ENCODE peak calls at places on chromosomes 16 and 17, in four cellular contexts. One of them, this sample, is unnamed.

GRCh38 chr16:72085002-72085401 is 8.4 kb downstream of the TXNL4B start:
- DNase-seq in AG08395: no peak
- DNase-seq in cardiac muscle cell: no peak
- DNase-seq in cardiac fibroblast: no peak
- DNase-seq in this sample: no peak

GRCh38 chr17:50043290-50044148 is 12.4 kb upstream of the ITGA3 start:
- DNase-seq in AG08395: no peak
- DNase-seq in cardiac muscle cell: no peak
- DNase-seq in cardiac fibroblast: peak; percentile 48
- DNase-seq in this sample: no peak

GRCh38 chr16:75376475-75376907 is 56.8 kb downstream of the CFDP1 start:
- DNase-seq in AG08395: no peak
- DNase-seq in cardiac muscle cell: no peak
- DNase-seq in cardiac fibroblast: no peak
- DNase-seq in this sample: no peak

GRCh38 chr17:59783221-59784016 is 76.0 kb downstream of the VMP1 start:
- DNase-seq in AG08395: peak; percentile 28
- DNase-seq in cardiac muscle cell: no peak
- DNase-seq in cardiac fibroblast: peak; percentile 82
- DNase-seq in this sample: no peak

GRCh38 chr16:86798247-86799041 is 220.1 kb downstream of the FOXL1 start:
- DNase-seq in AG08395: no peak
- DNase-seq in cardiac muscle cell: no peak
- DNase-seq in cardiac fibroblast: peak; percentile 4
- DNase-seq in this sample: no peak

GRCh38 chr16:14369734-14370598 is 260.1 kb downstream of the PARN start:
- DNase-seq in AG08395: peak; percentile 56
- DNase-seq in cardiac muscle cell: no peak
- DNase-seq in cardiac fibroblast: peak; percentile 31
- DNase-seq in this sample: no peak

GRCh38 chr17:75521951-75522727 is 3.4 kb upstream of the LLGL2 start:
- DNase-seq in AG08395: no peak
- DNase-seq in cardiac muscle cell: no peak
- DNase-seq in cardiac fibroblast: peak; percentile 22
- DNase-seq in this sample: no peak

GRCh38 chr17:60229189-60229802 is 79.5 kb downstream of the CA4 start:
- DNase-seq in AG08395: no peak
- DNase-seq in cardiac muscle cell: no peak
- DNase-seq in cardiac fibroblast: peak; percentile 29
- DNase-seq in this sample: no peak

GRCh38 chr17:67164298-67164697 is 80.7 kb downstream of the HELZ start:
- DNase-seq in AG08395: no peak
- DNase-seq in cardiac muscle cell: no peak
- DNase-seq in cardiac fibroblast: peak; percentile 13
- DNase-seq in this sample: no peak